ENCODE peak calls at places on chromosomes 1 and 21, in five cellular contexts. V is EH, Q is NCI-H774, N is sciatic nerve, H is kidney. R is an unnamed sample.

GRCh38 chr1:30981172-30981571 is 72.6 kb upstream of the SDC3 start:
- DNase-seq in V (no peak), Q (no peak), N (no peak), H (no peak), R (no peak)

GRCh38 chr1:174358344-174358743 is 89.4 kb upstream of the GPR52 start:
- DNase-seq in V (peak), Q (no peak), N (no peak), H (no peak), R (no peak)

GRCh38 chr1:201020647-201021332 is 2.7 kb downstream of the KIF21B start:
- DNase-seq in V (peak), Q (no peak), N (no peak), H (no peak), R (no peak)

GRCh38 chr1:193520472-193520871 is 334.1 kb upstream of the B3GALT2 start:
- DNase-seq in V (peak), Q (no peak), N (no peak), H (no peak), R (no peak)

GRCh38 chr21:37511848-37512247 is 145.3 kb downstream of the DYRK1A start:
- DNase-seq in V (no peak), Q (no peak), N (no peak), H (no peak), R (no peak)

GRCh38 chr1:230127105-230128054 is 60.3 kb downstream of the GALNT2 start:
- DNase-seq in V (no peak), Q (no peak), N (no peak), H (no peak), R (no peak)

GRCh38 chr1:231683439-231684165 is 57.0 kb downstream of the DISC1 start:
- DNase-seq in V (peak), Q (peak), N (no peak), H (no peak), R (no peak)

GRCh38 chr1:88163187-88163586 is 520.9 kb upstream of the PKN2 start:
- DNase-seq in V (no peak), Q (no peak), N (no peak), H (no peak), R (no peak)

GRCh38 chr1:154943649-154944421 is 7.3 kb upstream of the PMVK start:
- DNase-seq in V (peak), Q (no peak), N (no peak), H (no peak), R (peak)

GRCh38 chr1:45328680-45329079 is 2.0 kb downstream of the HPDL start:
- DNase-seq in V (no peak), Q (no peak), N (no peak), H (no peak), R (no peak)

GRCh38 chr21:45406801-45407628 is 2.0 kb downstream of the COL18A1 start:
- DNase-seq in V (peak), Q (no peak), N (no peak), H (peak), R (no peak)

GRCh38 chr1:180623579-180624347 is 8.1 kb upstream of the XPR1 start:
- DNase-seq in V (peak), Q (no peak), N (no peak), H (no peak), R (peak)

GRCh38 chr1:227273557-227273956 is 44.7 kb downstream of the CDC42BPA start:
- DNase-seq in V (peak), Q (no peak), N (no peak), H (no peak), R (no peak)

GRCh38 chr1:29254346-29254745 is 18.0 kb downstream of the PTPRU start:
- DNase-seq in V (peak), Q (no peak), N (no peak), H (no peak), R (no peak)

GRCh38 chr1:44483089-44483488 is 78.0 kb downstream of the RNF220 start:
- DNase-seq in V (no peak), Q (no peak), N (no peak), H (no peak), R (no peak)

GRCh38 chr21:34511154-34511553 is 856 bp downstream of the KCNE1 start:
- DNase-seq in V (no peak), Q (no peak), N (no peak), H (no peak), R (no peak)

GRCh38 chr1:192477630-192478029 is 97.9 kb upstream of the RGS1 start:
- DNase-seq in V (peak), Q (peak), N (no peak), H (no peak), R (peak)

GRCh38 chr1:150513275-150513885 is 2.2 kb upstream of the FALEC start:
- DNase-seq in V (peak), Q (no peak), N (no peak), H (peak), R (no peak)